ENCODE peak calls at places on chromosomes 6 and 20, in six cellular contexts. One of them, this sample, is unnamed.

GRCh38 chr6:170205534-170206316 is 85.2 kb downstream of the DLL1 start:
- DNase-seq in K562: no peak
- DNase-seq in stomach: peak
- DNase-seq in A549: no peak
- DNase-seq in transverse colon: no peak
- DNase-seq in tibial nerve: peak
- DNase-seq in this sample: no peak

GRCh38 chr6:61675734-61676133 is 610.3 kb downstream of the KHDRBS2 start:
- DNase-seq in K562: no peak
- DNase-seq in stomach: no peak
- DNase-seq in A549: no peak
- DNase-seq in transverse colon: no peak
- DNase-seq in tibial nerve: no peak
- DNase-seq in this sample: no peak

GRCh38 chr6:4581468-4582420 is 194.5 kb upstream of the CDYL start:
- DNase-seq in K562: no peak
- DNase-seq in stomach: no peak
- DNase-seq in A549: peak
- DNase-seq in transverse colon: no peak
- DNase-seq in tibial nerve: no peak
- DNase-seq in this sample: no peak

GRCh38 chr6:37940074-37940847 is 120.7 kb downstream of the ZFAND3 start:
- DNase-seq in K562: no peak
- DNase-seq in stomach: no peak
- DNase-seq in A549: no peak
- DNase-seq in transverse colon: no peak
- DNase-seq in tibial nerve: peak
- DNase-seq in this sample: peak

GRCh38 chr6:168880271-168880670 is 373.4 kb downstream of the THBS2 start:
- DNase-seq in K562: no peak
- DNase-seq in stomach: no peak
- DNase-seq in A549: no peak
- DNase-seq in transverse colon: no peak
- DNase-seq in tibial nerve: no peak
- DNase-seq in this sample: no peak

GRCh38 chr6:73032586-73032985 is 192.7 kb downstream of the KHDC1L start:
- DNase-seq in K562: no peak
- DNase-seq in stomach: no peak
- DNase-seq in A549: peak
- DNase-seq in transverse colon: no peak
- DNase-seq in tibial nerve: no peak
- DNase-seq in this sample: no peak

GRCh38 chr6:166490671-166491500 is 95.6 kb downstream of the RAMACL start:
- DNase-seq in K562: no peak
- DNase-seq in stomach: no peak
- DNase-seq in A549: no peak
- DNase-seq in transverse colon: peak
- DNase-seq in tibial nerve: no peak
- DNase-seq in this sample: no peak

GRCh38 chr20:63029358-63030121 is 22.8 kb upstream of the BHLHE23 start:
- DNase-seq in K562: no peak
- DNase-seq in stomach: no peak
- DNase-seq in A549: no peak
- DNase-seq in transverse colon: no peak
- DNase-seq in tibial nerve: no peak
- DNase-seq in this sample: no peak

GRCh38 chr6:37316071-37316470 is 37.7 kb upstream of the RNF8 start:
- DNase-seq in K562: no peak
- DNase-seq in stomach: no peak
- DNase-seq in A549: no peak
- DNase-seq in transverse colon: no peak
- DNase-seq in tibial nerve: no peak
- DNase-seq in this sample: no peak

GRCh38 chr20:53321596-53321995 is 272.0 kb downstream of the ZNF217 start:
- DNase-seq in K562: no peak
- DNase-seq in stomach: no peak
- DNase-seq in A549: peak
- DNase-seq in transverse colon: no peak
- DNase-seq in tibial nerve: no peak
- DNase-seq in this sample: no peak

GRCh38 chr6:5249451-5250122 is 11.2 kb downstream of the LYRM4 start:
- DNase-seq in K562: no peak
- DNase-seq in stomach: no peak
- DNase-seq in A549: no peak
- DNase-seq in transverse colon: no peak
- DNase-seq in tibial nerve: no peak
- DNase-seq in this sample: no peak

GRCh38 chr6:65745614-65746013 is 38.6 kb upstream of the EYS start:
- DNase-seq in K562: no peak
- DNase-seq in stomach: no peak
- DNase-seq in A549: no peak
- DNase-seq in transverse colon: no peak
- DNase-seq in tibial nerve: no peak
- DNase-seq in this sample: no peak

GRCh38 chr6:118202517-118202916 is 295.5 kb downstream of the SLC35F1 start:
- DNase-seq in K562: no peak
- DNase-seq in stomach: no peak
- DNase-seq in A549: no peak
- DNase-seq in transverse colon: no peak
- DNase-seq in tibial nerve: no peak
- DNase-seq in this sample: no peak

GRCh38 chr6:1765160-1765900 is 155.6 kb downstream of the FOXC1 start:
- DNase-seq in K562: no peak
- DNase-seq in stomach: peak
- DNase-seq in A549: no peak
- DNase-seq in transverse colon: no peak
- DNase-seq in tibial nerve: no peak
- DNase-seq in this sample: no peak

DNA sequence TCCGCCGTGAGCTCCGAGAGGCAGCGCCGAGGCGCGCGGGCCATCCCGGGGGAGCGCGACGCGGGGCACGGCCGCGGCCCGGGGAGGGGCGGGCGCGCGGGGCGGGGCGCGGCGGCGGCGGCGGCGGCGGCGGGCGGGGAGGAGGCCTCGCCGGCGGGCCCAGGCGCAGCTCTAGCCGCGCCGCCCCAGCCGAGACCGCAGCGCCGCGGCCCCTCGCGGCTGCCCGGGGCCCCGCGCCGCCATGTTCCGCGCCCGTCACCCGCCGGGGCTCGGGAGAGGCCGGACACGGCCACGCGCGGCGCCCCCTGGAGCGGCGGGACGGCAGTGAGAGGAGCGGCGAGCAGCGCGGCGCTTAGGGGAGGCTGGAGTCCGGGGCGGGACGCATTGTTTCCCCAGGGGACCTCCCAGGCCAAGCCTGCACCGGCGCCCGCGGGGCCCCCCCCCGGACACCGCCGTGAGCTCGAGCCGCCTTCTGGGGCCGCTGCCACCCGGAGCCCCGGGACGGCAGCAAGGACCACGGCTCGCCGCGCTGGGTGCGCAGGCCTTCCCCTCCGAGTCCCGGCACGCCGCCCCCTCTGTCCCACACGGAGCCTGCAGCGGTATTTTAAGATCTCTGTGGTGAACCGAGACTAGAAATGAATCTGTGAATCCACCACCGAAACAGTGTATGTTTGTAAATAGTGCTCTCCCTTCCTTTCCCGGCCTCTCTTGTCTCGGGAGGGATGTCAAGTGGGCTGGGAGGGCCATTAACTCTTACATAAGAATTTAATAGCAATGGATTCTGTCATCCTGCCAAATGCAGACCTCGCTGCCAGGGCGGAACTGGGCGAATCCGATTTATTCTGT is at the start of gene KIF13A:
- DNase-seq in K562: peak
- DNase-seq in stomach: peak
- DNase-seq in A549: peak
- DNase-seq in transverse colon: peak
- DNase-seq in tibial nerve: peak
- DNase-seq in this sample: peak
- TF ChIP-seq POLR2A in K562: peak
- TF ChIP-seq POLR2A in stomach: no peak
- TF ChIP-seq POLR2A in A549: no peak
- TF ChIP-seq POLR2A in transverse colon: peak
- TF ChIP-seq POLR2A in tibial nerve: peak
- TF ChIP-seq POLR2A in this sample: peak

GRCh38 chr20:25340380-25340779 is 50.3 kb downstream of the ABHD12 start:
- DNase-seq in K562: no peak
- DNase-seq in stomach: no peak
- DNase-seq in A549: no peak
- DNase-seq in transverse colon: no peak
- DNase-seq in tibial nerve: no peak
- DNase-seq in this sample: no peak

GRCh38 chr20:25341716-25342680 is 48.6 kb downstream of the ABHD12 start:
- DNase-seq in K562: no peak
- DNase-seq in stomach: no peak
- DNase-seq in A549: no peak
- DNase-seq in transverse colon: no peak
- DNase-seq in tibial nerve: no peak
- DNase-seq in this sample: no peak

GRCh38 chr20:25339608-25340007 is 51.0 kb downstream of the ABHD12 start:
- DNase-seq in K562: no peak
- DNase-seq in stomach: peak
- DNase-seq in A549: no peak
- DNase-seq in transverse colon: peak
- DNase-seq in tibial nerve: no peak
- DNase-seq in this sample: no peak

GRCh38 chr20:25338112-25339023 is 52.3 kb downstream of the ABHD12 start:
- DNase-seq in K562: no peak
- DNase-seq in stomach: peak
- DNase-seq in A549: peak
- DNase-seq in transverse colon: no peak
- DNase-seq in tibial nerve: no peak
- DNase-seq in this sample: no peak

GRCh38 chr20:25336561-25337422 is 53.8 kb downstream of the ABHD12 start:
- DNase-seq in K562: no peak
- DNase-seq in stomach: no peak
- DNase-seq in A549: peak
- DNase-seq in transverse colon: no peak
- DNase-seq in tibial nerve: no peak
- DNase-seq in this sample: no peak
- TF ChIP-seq CTCF in K562: peak
- TF ChIP-seq CTCF in stomach: no peak
- TF ChIP-seq CTCF in A549: peak
- TF ChIP-seq CTCF in transverse colon: no peak
- TF ChIP-seq CTCF in tibial nerve: peak
- TF ChIP-seq CTCF in this sample: no peak

GRCh38 chr6:158706369-158706982 is 56.6 kb downstream of the SYTL3 start:
- DNase-seq in K562: peak
- DNase-seq in stomach: peak
- DNase-seq in A549: peak
- DNase-seq in transverse colon: peak
- DNase-seq in tibial nerve: peak
- DNase-seq in this sample: peak
- TF ChIP-seq EP300 in K562: no peak
- TF ChIP-seq EP300 in stomach: no peak
- TF ChIP-seq EP300 in A549: no peak
- TF ChIP-seq EP300 in transverse colon: peak
- TF ChIP-seq EP300 in tibial nerve: peak
- TF ChIP-seq EP300 in this sample: no peak

GRCh38 chr20:49909499-49910339 is 5.6 kb downstream of the SPATA2 start:
- DNase-seq in K562: peak
- DNase-seq in stomach: no peak
- DNase-seq in A549: no peak
- DNase-seq in transverse colon: peak
- DNase-seq in tibial nerve: no peak
- DNase-seq in this sample: no peak

GRCh38 chr20:49907405-49908257 is 7.7 kb downstream of the SPATA2 start:
- DNase-seq in K562: no peak
- DNase-seq in stomach: no peak
- DNase-seq in A549: no peak
- DNase-seq in transverse colon: no peak
- DNase-seq in tibial nerve: no peak
- DNase-seq in this sample: no peak

GRCh38 chr20:49906101-49906604 is 9.2 kb downstream of the SPATA2 start:
- DNase-seq in K562: peak
- DNase-seq in stomach: no peak
- DNase-seq in A549: no peak
- DNase-seq in transverse colon: no peak
- DNase-seq in tibial nerve: no peak
- DNase-seq in this sample: no peak

GRCh38 chr20:49906615-49907154 is 8.6 kb downstream of the SPATA2 start:
- DNase-seq in K562: no peak
- DNase-seq in stomach: no peak
- DNase-seq in A549: no peak
- DNase-seq in transverse colon: no peak
- DNase-seq in tibial nerve: no peak
- DNase-seq in this sample: no peak

DNA sequence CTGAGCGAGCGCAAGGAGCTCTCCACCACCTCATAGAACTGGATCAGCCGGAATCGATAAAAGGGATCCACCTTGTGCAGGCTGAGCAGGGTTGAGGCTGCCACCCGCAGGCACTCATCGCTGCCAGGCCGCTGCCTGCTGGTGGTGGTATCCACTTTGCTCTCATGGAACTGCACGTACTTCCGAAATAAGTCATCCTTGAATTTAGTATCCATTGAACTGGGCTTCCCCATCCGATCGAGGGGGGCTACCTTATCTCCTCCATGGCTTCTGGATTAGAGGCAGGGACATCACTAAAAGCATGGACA is 7.1 kb downstream of the SPATA2 start:
- DNase-seq in K562: no peak
- DNase-seq in stomach: no peak
- DNase-seq in A549: no peak
- DNase-seq in transverse colon: no peak
- DNase-seq in tibial nerve: no peak
- DNase-seq in this sample: no peak
- TF ChIP-seq POLR2A in K562: no peak
- TF ChIP-seq POLR2A in stomach: no peak
- TF ChIP-seq POLR2A in A549: no peak
- TF ChIP-seq POLR2A in transverse colon: no peak
- TF ChIP-seq POLR2A in tibial nerve: no peak
- TF ChIP-seq POLR2A in this sample: no peak

DNA sequence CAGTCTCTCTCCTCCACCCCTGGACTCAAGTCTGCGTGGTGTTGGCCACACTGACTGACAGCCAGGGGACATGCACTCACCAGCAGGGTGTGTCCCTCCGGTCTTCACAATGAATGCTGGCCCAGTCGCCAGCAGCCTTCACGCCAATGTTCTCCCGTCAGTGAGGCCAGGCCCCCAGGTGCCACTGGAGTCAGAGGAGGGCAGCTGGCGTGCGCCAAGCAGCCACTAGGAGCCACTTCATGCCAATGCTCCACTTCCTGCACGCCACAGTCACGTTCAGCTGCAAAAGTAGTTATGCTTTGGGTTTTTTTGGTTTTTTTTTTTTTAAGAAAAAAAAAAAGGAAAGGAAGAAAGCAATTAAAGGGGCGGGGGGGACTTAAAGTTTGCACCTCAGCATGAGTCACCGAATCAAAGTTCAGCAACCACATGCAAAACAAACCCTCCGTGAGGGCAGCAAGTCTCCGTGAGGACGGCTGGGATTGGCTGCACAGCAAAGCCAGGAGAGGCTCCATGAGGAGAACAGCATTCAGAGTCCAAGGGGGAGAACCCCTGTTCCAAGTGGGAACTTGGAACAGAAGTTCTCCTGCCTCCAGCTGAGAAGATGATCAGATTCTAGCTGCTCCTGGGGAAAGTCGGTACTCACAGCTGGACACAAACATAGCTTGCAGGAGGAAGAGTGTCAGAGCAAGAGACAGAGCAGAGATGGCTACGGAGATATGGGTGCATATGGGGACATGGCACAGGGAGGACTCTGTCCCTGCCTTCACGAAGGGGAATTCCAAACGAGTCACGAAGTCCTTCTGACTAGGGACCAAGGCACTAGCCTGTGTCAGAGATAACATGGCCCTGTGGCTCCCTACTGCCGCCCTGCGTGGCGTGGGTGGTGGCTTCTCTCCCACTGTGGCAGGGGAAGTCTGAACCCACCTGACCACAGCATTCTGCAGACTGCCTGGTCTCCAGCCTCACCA is at the start of gene ZC3H12D:
- DNase-seq in K562: no peak
- DNase-seq in stomach: peak
- DNase-seq in A549: peak
- DNase-seq in transverse colon: peak
- DNase-seq in tibial nerve: peak
- DNase-seq in this sample: no peak
- TF ChIP-seq CTCF in K562: no peak
- TF ChIP-seq CTCF in stomach: no peak
- TF ChIP-seq CTCF in A549: no peak
- TF ChIP-seq CTCF in transverse colon: peak
- TF ChIP-seq CTCF in tibial nerve: peak
- TF ChIP-seq CTCF in this sample: no peak

This sample was measured in ovary.